ENCODE peak calls at places on chromosomes 7 and 10, in eight cellular contexts. F is ELR; N is neuronal stem cell; E is kidney; P is activated T-helper 1 cell treated with anti-CD3 and anti-CD28 coated beads, Interleukin-12 subunit alpha, Interleukin-12 subunit beta, Interleukin-2, Interleukin-4 antibody, amounts not matched to agents 30 ng/mL and 10 ng/mL and 1 ng/mL, durations not matched to agents 14 hours and 24 hours and 36 hours; Q is activated effector memory CD4-positive, alpha-beta T cell treated with Interleukin-2 at 50 U/mL for 16 hours; O is CD4-positive, alpha-beta T cell; K is NCI-H1105 treated with DMSO at 0.1 percent for 48 hours. W is an unnamed sample.

GRCh38 chr10:101504438-101504837 is 83.6 kb downstream of the POLL start:
- DNase-seq in F (no peak), N (no peak), E (no peak), P (no peak), Q (no peak), O (no peak), K (no peak), W (no peak)

GRCh38 chr10:43960981-43961380 is 312.3 kb upstream of the ZNF32 start:
- DNase-seq in F (no peak), N (no peak), E (no peak), P (no peak), Q (no peak), O (no peak), K (no peak), W (no peak)

GRCh38 chr10:51699145-51699474 is 285 bp downstream of the CSTF2T start:
- DNase-seq in F (peak; percentile 53), N (no peak), E (peak; percentile 63), P (no peak), Q (no peak), O (no peak), K (no peak), W (no peak)

GRCh38 chr10:81920213-81920829 is 45.3 kb downstream of the NRG3 start:
- DNase-seq in F (peak; percentile 3), N (no peak), E (no peak), P (no peak), Q (no peak), O (no peak), K (no peak), W (peak; percentile 55)

GRCh38 chr7:156629873-156630272 is 10.7 kb upstream of the RNF32 start:
- DNase-seq in F (no peak), N (no peak), E (no peak), P (no peak), Q (no peak), O (no peak), K (no peak), W (no peak)

GRCh38 chr10:108582387-108582786 is 1340.9 kb downstream of the XPNPEP1 start:
- DNase-seq in F (peak; percentile 81), N (no peak), E (no peak), P (no peak), Q (no peak), O (no peak), K (no peak), W (no peak)

GRCh38 chr7:11128500-11128899 is 154.8 kb downstream of the PHF14 start:
- DNase-seq in F (no peak), N (no peak), E (no peak), P (no peak), Q (no peak), O (no peak), K (no peak), W (no peak)

GRCh38 chr7:42292991-42293521 is 56.0 kb upstream of the GLI3 start:
- DNase-seq in F (peak; percentile 30), N (no peak), E (no peak), P (no peak), Q (no peak), O (no peak), K (no peak), W (no peak)

GRCh38 chr7:85234746-85235145 is 47.9 kb upstream of the SEMA3D start:
- DNase-seq in F (no peak), N (no peak), E (no peak), P (no peak), Q (no peak), O (no peak), K (no peak), W (no peak)

GRCh38 chr10:99551158-99551557 is 18.4 kb downstream of the NKX2-3 start:
- DNase-seq in F (peak; percentile 83), N (no peak), E (no peak), P (no peak), Q (no peak), O (no peak), K (peak; percentile 84), W (no peak)

GRCh38 chr7:92158660-92159575 is 20.0 kb downstream of the LRRD1 start:
- DNase-seq in F (peak; percentile 81), N (no peak), E (no peak), P (no peak), Q (no peak), O (no peak), K (no peak), W (no peak)

GRCh38 chr10:17406036-17406834 is 48.2 kb downstream of the ST8SIA6 start:
- DNase-seq in F (no peak), N (no peak), E (no peak), P (no peak), Q (no peak), O (no peak), K (no peak), W (no peak)

GRCh38 chr7:46839651-46840050 is 742.3 kb downstream of the TNS3 start:
- DNase-seq in F (peak; percentile 71), N (no peak), E (no peak), P (no peak), Q (no peak), O (no peak), K (no peak), W (no peak)

GRCh38 chr7:6453737-6454136 is 6.0 kb upstream of the DAGLB start:
- DNase-seq in F (peak; percentile 99), N (no peak), E (peak; percentile 4), P (no peak), Q (no peak), O (no peak), K (no peak), W (no peak)

GRCh38 chr7:47792521-47793121 is 155.6 kb downstream of the PKD1L1 start:
- DNase-seq in F (peak; percentile 68), N (no peak), E (no peak), P (no peak), Q (no peak), O (no peak), K (no peak), W (no peak)

GRCh38 chr10:92204238-92204637 is 86.6 kb downstream of the CPEB3 start:
- DNase-seq in F (no peak), N (no peak), E (no peak), P (no peak), Q (no peak), O (no peak), K (no peak), W (no peak)

GRCh38 chr7:3260425-3260762 is 40.7 kb upstream of the SDK1 start:
- DNase-seq in F (peak; percentile 33), N (no peak), E (no peak), P (no peak), Q (no peak), O (no peak), K (no peak), W (no peak)

GRCh38 chr10:62992145-62992721 is 140.9 kb upstream of the NRBF2 start:
- DNase-seq in F (peak; percentile 80), N (no peak), E (no peak), P (no peak), Q (no peak), O (no peak), K (no peak), W (no peak)

GRCh38 chr7:79211724-79212123 is 241.7 kb downstream of the MAGI2 start:
- DNase-seq in F (peak; percentile 1), N (no peak), E (no peak), P (no peak), Q (no peak), O (no peak), K (no peak), W (no peak)